ENCODE peak calls at places on chromosomes 2 and 18, in six cellular contexts. One of them, this sample, is unnamed.

GRCh38 chr2:113283704-113284284 is 5.1 kb upstream of the PAX8 start:
- DNase-seq in stimulated activated CD8-positive, alpha-beta memory T cell treated with anti-CD3 and anti-CD28 coated beads, Interleukin-15, amount 100 ng/mL, for 24 hours: no peak
- DNase-seq in T-helper 17 cell: no peak
- DNase-seq in foreskin fibroblast: peak
- DNase-seq in T-helper 1 cell: no peak
- DNase-seq in AML-193: no peak
- DNase-seq in this sample: peak

GRCh38 chr2:142557391-142557790 is 320.1 kb upstream of the KYNU start:
- DNase-seq in stimulated activated CD8-positive, alpha-beta memory T cell treated with anti-CD3 and anti-CD28 coated beads, Interleukin-15, amount 100 ng/mL, for 24 hours: no peak
- DNase-seq in T-helper 17 cell: no peak
- DNase-seq in foreskin fibroblast: no peak
- DNase-seq in T-helper 1 cell: no peak
- DNase-seq in AML-193: no peak
- DNase-seq in this sample: no peak

GRCh38 chr2:10584843-10585475 is 104.8 kb downstream of the NOL10 start:
- DNase-seq in stimulated activated CD8-positive, alpha-beta memory T cell treated with anti-CD3 and anti-CD28 coated beads, Interleukin-15, amount 100 ng/mL, for 24 hours: no peak
- DNase-seq in T-helper 17 cell: no peak
- DNase-seq in foreskin fibroblast: peak
- DNase-seq in T-helper 1 cell: no peak
- DNase-seq in AML-193: no peak
- DNase-seq in this sample: no peak

GRCh38 chr18:76353046-76353445 is 142.0 kb downstream of the ZNF516 start:
- DNase-seq in stimulated activated CD8-positive, alpha-beta memory T cell treated with anti-CD3 and anti-CD28 coated beads, Interleukin-15, amount 100 ng/mL, for 24 hours: no peak
- DNase-seq in T-helper 17 cell: no peak
- DNase-seq in foreskin fibroblast: no peak
- DNase-seq in T-helper 1 cell: no peak
- DNase-seq in AML-193: no peak
- DNase-seq in this sample: no peak

GRCh38 chr18:23135679-23136325 is 517 bp downstream of the CABLES1 start:
- DNase-seq in stimulated activated CD8-positive, alpha-beta memory T cell treated with anti-CD3 and anti-CD28 coated beads, Interleukin-15, amount 100 ng/mL, for 24 hours: no peak
- DNase-seq in T-helper 17 cell: no peak
- DNase-seq in foreskin fibroblast: peak
- DNase-seq in T-helper 1 cell: no peak
- DNase-seq in AML-193: no peak
- DNase-seq in this sample: peak

GRCh38 chr2:54206596-54206995 is 49.4 kb downstream of the TSPYL6 start:
- DNase-seq in stimulated activated CD8-positive, alpha-beta memory T cell treated with anti-CD3 and anti-CD28 coated beads, Interleukin-15, amount 100 ng/mL, for 24 hours: no peak
- DNase-seq in T-helper 17 cell: no peak
- DNase-seq in foreskin fibroblast: no peak
- DNase-seq in T-helper 1 cell: no peak
- DNase-seq in AML-193: peak
- DNase-seq in this sample: no peak

GRCh38 chr2:233455006-233455405 is 100.7 kb downstream of the DGKD start:
- DNase-seq in stimulated activated CD8-positive, alpha-beta memory T cell treated with anti-CD3 and anti-CD28 coated beads, Interleukin-15, amount 100 ng/mL, for 24 hours: no peak
- DNase-seq in T-helper 17 cell: no peak
- DNase-seq in foreskin fibroblast: no peak
- DNase-seq in T-helper 1 cell: no peak
- DNase-seq in AML-193: no peak
- DNase-seq in this sample: peak

GRCh38 chr2:78218066-78218465 is 695.9 kb upstream of the LRRTM4 start:
- DNase-seq in stimulated activated CD8-positive, alpha-beta memory T cell treated with anti-CD3 and anti-CD28 coated beads, Interleukin-15, amount 100 ng/mL, for 24 hours: no peak
- DNase-seq in T-helper 17 cell: no peak
- DNase-seq in foreskin fibroblast: no peak
- DNase-seq in T-helper 1 cell: no peak
- DNase-seq in AML-193: no peak
- DNase-seq in this sample: no peak

GRCh38 chr2:109615637-109616144 is 1.5 kb downstream of the SOWAHC start:
- DNase-seq in stimulated activated CD8-positive, alpha-beta memory T cell treated with anti-CD3 and anti-CD28 coated beads, Interleukin-15, amount 100 ng/mL, for 24 hours: no peak
- DNase-seq in T-helper 17 cell: no peak
- DNase-seq in foreskin fibroblast: no peak
- DNase-seq in T-helper 1 cell: no peak
- DNase-seq in AML-193: no peak
- DNase-seq in this sample: no peak

GRCh38 chr2:73979686-73980085 is 5.0 kb upstream of the TET3 start:
- DNase-seq in stimulated activated CD8-positive, alpha-beta memory T cell treated with anti-CD3 and anti-CD28 coated beads, Interleukin-15, amount 100 ng/mL, for 24 hours: no peak
- DNase-seq in T-helper 17 cell: no peak
- DNase-seq in foreskin fibroblast: peak
- DNase-seq in T-helper 1 cell: no peak
- DNase-seq in AML-193: peak
- DNase-seq in this sample: no peak

GRCh38 chr18:10391506-10391905 is 62.9 kb upstream of the APCDD1 start:
- DNase-seq in stimulated activated CD8-positive, alpha-beta memory T cell treated with anti-CD3 and anti-CD28 coated beads, Interleukin-15, amount 100 ng/mL, for 24 hours: no peak
- DNase-seq in T-helper 17 cell: no peak
- DNase-seq in foreskin fibroblast: no peak
- DNase-seq in T-helper 1 cell: no peak
- DNase-seq in AML-193: no peak
- DNase-seq in this sample: no peak

GRCh38 chr2:218908721-218909619 is 28.3 kb downstream of the WNT10A start:
- DNase-seq in stimulated activated CD8-positive, alpha-beta memory T cell treated with anti-CD3 and anti-CD28 coated beads, Interleukin-15, amount 100 ng/mL, for 24 hours: peak
- DNase-seq in T-helper 17 cell: peak
- DNase-seq in foreskin fibroblast: peak
- DNase-seq in T-helper 1 cell: peak
- DNase-seq in AML-193: no peak
- DNase-seq in this sample: peak

GRCh38 chr2:18684202-18685040 is 95.1 kb upstream of the NT5C1B start:
- DNase-seq in stimulated activated CD8-positive, alpha-beta memory T cell treated with anti-CD3 and anti-CD28 coated beads, Interleukin-15, amount 100 ng/mL, for 24 hours: no peak
- DNase-seq in T-helper 17 cell: no peak
- DNase-seq in foreskin fibroblast: peak
- DNase-seq in T-helper 1 cell: no peak
- DNase-seq in AML-193: no peak
- DNase-seq in this sample: no peak

GRCh38 chr18:73980289-73980979 is 167.2 kb downstream of the FBXO15 start:
- DNase-seq in stimulated activated CD8-positive, alpha-beta memory T cell treated with anti-CD3 and anti-CD28 coated beads, Interleukin-15, amount 100 ng/mL, for 24 hours: no peak
- DNase-seq in T-helper 17 cell: no peak
- DNase-seq in foreskin fibroblast: no peak
- DNase-seq in T-helper 1 cell: no peak
- DNase-seq in AML-193: no peak
- DNase-seq in this sample: no peak

GRCh38 chr2:154097823-154098398 is 226.2 kb downstream of the GALNT13 start:
- DNase-seq in stimulated activated CD8-positive, alpha-beta memory T cell treated with anti-CD3 and anti-CD28 coated beads, Interleukin-15, amount 100 ng/mL, for 24 hours: no peak
- DNase-seq in T-helper 17 cell: no peak
- DNase-seq in foreskin fibroblast: no peak
- DNase-seq in T-helper 1 cell: no peak
- DNase-seq in AML-193: no peak
- DNase-seq in this sample: no peak

GRCh38 chr2:120470041-120470716 is 124.2 kb downstream of the INHBB start:
- DNase-seq in stimulated activated CD8-positive, alpha-beta memory T cell treated with anti-CD3 and anti-CD28 coated beads, Interleukin-15, amount 100 ng/mL, for 24 hours: no peak
- DNase-seq in T-helper 17 cell: no peak
- DNase-seq in foreskin fibroblast: peak
- DNase-seq in T-helper 1 cell: no peak
- DNase-seq in AML-193: peak
- DNase-seq in this sample: peak

GRCh38 chr2:88753833-88754584 is 62.5 kb downstream of the RPIA start:
- DNase-seq in stimulated activated CD8-positive, alpha-beta memory T cell treated with anti-CD3 and anti-CD28 coated beads, Interleukin-15, amount 100 ng/mL, for 24 hours: no peak
- DNase-seq in T-helper 17 cell: no peak
- DNase-seq in foreskin fibroblast: no peak
- DNase-seq in T-helper 1 cell: no peak
- DNase-seq in AML-193: no peak
- DNase-seq in this sample: no peak

GRCh38 chr2:41579811-41580210 is 468.0 kb upstream of the PKDCC start:
- DNase-seq in stimulated activated CD8-positive, alpha-beta memory T cell treated with anti-CD3 and anti-CD28 coated beads, Interleukin-15, amount 100 ng/mL, for 24 hours: no peak
- DNase-seq in T-helper 17 cell: no peak
- DNase-seq in foreskin fibroblast: no peak
- DNase-seq in T-helper 1 cell: no peak
- DNase-seq in AML-193: no peak
- DNase-seq in this sample: no peak

GRCh38 chr2:190571666-190572065 is 37.1 kb upstream of the NEMP2 start:
- DNase-seq in stimulated activated CD8-positive, alpha-beta memory T cell treated with anti-CD3 and anti-CD28 coated beads, Interleukin-15, amount 100 ng/mL, for 24 hours: no peak
- DNase-seq in T-helper 17 cell: no peak
- DNase-seq in foreskin fibroblast: no peak
- DNase-seq in T-helper 1 cell: no peak
- DNase-seq in AML-193: no peak
- DNase-seq in this sample: no peak

GRCh38 chr2:234476766-234477165 is 20.1 kb downstream of the ARL4C start:
- DNase-seq in stimulated activated CD8-positive, alpha-beta memory T cell treated with anti-CD3 and anti-CD28 coated beads, Interleukin-15, amount 100 ng/mL, for 24 hours: no peak
- DNase-seq in T-helper 17 cell: no peak
- DNase-seq in foreskin fibroblast: no peak
- DNase-seq in T-helper 1 cell: no peak
- DNase-seq in AML-193: no peak
- DNase-seq in this sample: no peak

GRCh38 chr2:50529600-50530218 is 502.2 kb downstream of the NRXN1 start:
- DNase-seq in stimulated activated CD8-positive, alpha-beta memory T cell treated with anti-CD3 and anti-CD28 coated beads, Interleukin-15, amount 100 ng/mL, for 24 hours: no peak
- DNase-seq in T-helper 17 cell: no peak
- DNase-seq in foreskin fibroblast: peak
- DNase-seq in T-helper 1 cell: no peak
- DNase-seq in AML-193: peak
- DNase-seq in this sample: no peak

GRCh38 chr2:241896746-241897201 is 27.2 kb downstream of the RTP5 start:
- DNase-seq in stimulated activated CD8-positive, alpha-beta memory T cell treated with anti-CD3 and anti-CD28 coated beads, Interleukin-15, amount 100 ng/mL, for 24 hours: no peak
- DNase-seq in T-helper 17 cell: no peak
- DNase-seq in foreskin fibroblast: no peak
- DNase-seq in T-helper 1 cell: no peak
- DNase-seq in AML-193: no peak
- DNase-seq in this sample: peak

GRCh38 chr2:217186152-217186551 is 326.3 kb upstream of the TNP1 start:
- DNase-seq in stimulated activated CD8-positive, alpha-beta memory T cell treated with anti-CD3 and anti-CD28 coated beads, Interleukin-15, amount 100 ng/mL, for 24 hours: no peak
- DNase-seq in T-helper 17 cell: no peak
- DNase-seq in foreskin fibroblast: no peak
- DNase-seq in T-helper 1 cell: no peak
- DNase-seq in AML-193: no peak
- DNase-seq in this sample: no peak

GRCh38 chr2:173898178-173898668 is 67.0 kb downstream of the SP3 start:
- DNase-seq in stimulated activated CD8-positive, alpha-beta memory T cell treated with anti-CD3 and anti-CD28 coated beads, Interleukin-15, amount 100 ng/mL, for 24 hours: no peak
- DNase-seq in T-helper 17 cell: no peak
- DNase-seq in foreskin fibroblast: no peak
- DNase-seq in T-helper 1 cell: no peak
- DNase-seq in AML-193: peak
- DNase-seq in this sample: no peak

GRCh38 chr2:136020831-136021230 is 35.4 kb upstream of the DARS1 start:
- DNase-seq in stimulated activated CD8-positive, alpha-beta memory T cell treated with anti-CD3 and anti-CD28 coated beads, Interleukin-15, amount 100 ng/mL, for 24 hours: no peak
- DNase-seq in T-helper 17 cell: no peak
- DNase-seq in foreskin fibroblast: no peak
- DNase-seq in T-helper 1 cell: no peak
- DNase-seq in AML-193: no peak
- DNase-seq in this sample: no peak

GRCh38 chr2:238379096-238379810 is 47.5 kb upstream of the ASB1 start:
- DNase-seq in stimulated activated CD8-positive, alpha-beta memory T cell treated with anti-CD3 and anti-CD28 coated beads, Interleukin-15, amount 100 ng/mL, for 24 hours: no peak
- DNase-seq in T-helper 17 cell: no peak
- DNase-seq in foreskin fibroblast: no peak
- DNase-seq in T-helper 1 cell: no peak
- DNase-seq in AML-193: peak
- DNase-seq in this sample: no peak

GRCh38 chr2:176561706-176562105 is 292.5 kb downstream of the MTX2 start:
- DNase-seq in stimulated activated CD8-positive, alpha-beta memory T cell treated with anti-CD3 and anti-CD28 coated beads, Interleukin-15, amount 100 ng/mL, for 24 hours: no peak
- DNase-seq in T-helper 17 cell: no peak
- DNase-seq in foreskin fibroblast: no peak
- DNase-seq in T-helper 1 cell: no peak
- DNase-seq in AML-193: no peak
- DNase-seq in this sample: no peak

GRCh38 chr2:18396328-18396727 is 164.1 kb downstream of the RDH14 start:
- DNase-seq in stimulated activated CD8-positive, alpha-beta memory T cell treated with anti-CD3 and anti-CD28 coated beads, Interleukin-15, amount 100 ng/mL, for 24 hours: no peak
- DNase-seq in T-helper 17 cell: no peak
- DNase-seq in foreskin fibroblast: no peak
- DNase-seq in T-helper 1 cell: no peak
- DNase-seq in AML-193: no peak
- DNase-seq in this sample: no peak

GRCh38 chr18:63890950-63891304 is 3.4 kb downstream of the SERPINB2 start:
- DNase-seq in stimulated activated CD8-positive, alpha-beta memory T cell treated with anti-CD3 and anti-CD28 coated beads, Interleukin-15, amount 100 ng/mL, for 24 hours: no peak
- DNase-seq in T-helper 17 cell: no peak
- DNase-seq in foreskin fibroblast: no peak
- DNase-seq in T-helper 1 cell: no peak
- DNase-seq in AML-193: peak
- DNase-seq in this sample: no peak

GRCh38 chr2:101388232-101388631 is 929 bp upstream of the CREG2 start:
- DNase-seq in stimulated activated CD8-positive, alpha-beta memory T cell treated with anti-CD3 and anti-CD28 coated beads, Interleukin-15, amount 100 ng/mL, for 24 hours: no peak
- DNase-seq in T-helper 17 cell: no peak
- DNase-seq in foreskin fibroblast: peak
- DNase-seq in T-helper 1 cell: no peak
- DNase-seq in AML-193: no peak
- DNase-seq in this sample: no peak